ENCODE peak calls at places on chromosomes 6 and 20, in seven cellular contexts. B is upper lobe of left lung, G is breast epithelium, F is prostate gland, C is HCT116, D is SK-N-MC, X is K562. L is an unnamed sample.

GRCh38 chr20:38751360-38751976 is 3.2 kb downstream of the ACTR5 start:
- DNase-seq in X (peak; percentile 57), G (no peak), B (no peak), F (no peak), C (peak; percentile 27), D (no peak), L (no peak)

GRCh38 chr20:35610833-35611427 is 4.7 kb upstream of the SPAG4 start:
- DNase-seq in B (no peak), X (peak; percentile 64), D (no peak), C (no peak), F (no peak), G (no peak), L (no peak)

GRCh38 chr6:27591660-27592059 is 118.8 kb upstream of the ZNF184 start:
- DNase-seq in X (peak; percentile 86), B (no peak), G (no peak), D (peak; percentile 78), C (no peak), F (no peak), L (no peak)

GRCh38 chr6:35148167-35148741 is 7.1 kb upstream of the TCP11 start:
- DNase-seq in G (no peak), X (peak; percentile 12), C (no peak), B (no peak), D (no peak), F (no peak), L (no peak)

GRCh38 chr20:24497851-24498250 is 28.4 kb downstream of the SYNDIG1 start:
- DNase-seq in D (no peak), X (no peak), G (no peak), B (peak; percentile 55), C (no peak), F (no peak), L (no peak)

GRCh38 chr20:63416631-63417030 is 55.5 kb upstream of the CHRNA4 start:
- DNase-seq in G (no peak), X (no peak), C (no peak), B (no peak), D (no peak), F (no peak), L (no peak)

GRCh38 chr6:40794581-40794980 is 207.4 kb upstream of the LRFN2 start:
- DNase-seq in X (no peak), D (no peak), F (no peak), G (no peak), B (no peak), C (no peak), L (no peak)

GRCh38 chr6:108673602-108674001 is 112.9 kb downstream of the FOXO3 start:
- DNase-seq in D (no peak), X (no peak), F (no peak), C (peak; percentile 78), B (no peak), G (no peak), L (peak; percentile 73)

GRCh38 chr6:100226811-100227210 is 232.8 kb upstream of the MCHR2 start:
- DNase-seq in D (no peak), G (no peak), C (no peak), X (no peak), F (no peak), B (no peak), L (no peak)

GRCh38 chr20:24951536-24952047 is 2.5 kb downstream of the CST7 start:
- DNase-seq in F (no peak), C (no peak), B (no peak), D (no peak), G (no peak), X (no peak), L (no peak)

GRCh38 chr6:20448828-20449227 is 47.1 kb downstream of the E2F3 start:
- DNase-seq in X (no peak), D (no peak), B (no peak), G (no peak), C (no peak), F (no peak), L (peak; percentile 48)

GRCh38 chr6:69933239-69933638 is 66.9 kb downstream of the COL19A1 start:
- DNase-seq in F (no peak), G (no peak), C (no peak), X (no peak), D (no peak), B (no peak), L (no peak)

GRCh38 chr6:74731204-74731603 is 474.6 kb downstream of the COL12A1 start:
- DNase-seq in C (no peak), B (no peak), D (no peak), G (no peak), X (no peak), F (no peak), L (no peak)

GRCh38 chr6:20028562-20028961 is 183.7 kb downstream of the MBOAT1 start:
- DNase-seq in B (no peak), X (no peak), C (no peak), D (no peak), G (no peak), F (no peak), L (no peak)

GRCh38 chr6:3522561-3523287 is 65.9 kb upstream of the SLC22A23 start:
- DNase-seq in C (no peak), G (no peak), F (no peak), X (no peak), B (no peak), D (no peak), L (no peak)

GRCh38 chr20:13261460-13262301 is 40.6 kb downstream of the ISM1 start:
- DNase-seq in F (no peak), X (peak; percentile 42), D (no peak), B (peak; percentile 42), G (no peak), C (peak; percentile 26), L (peak; percentile 39)

GRCh38 chr6:153092082-153093013 is 38.7 kb downstream of the RGS17 start:
- DNase-seq in X (no peak), C (peak; percentile 48), B (no peak), F (no peak), D (no peak), G (no peak), L (no peak)

GRCh38 chr6:35049885-35050284 is 91.3 kb downstream of the TCP11 start:
- DNase-seq in X (peak; percentile 14), C (no peak), G (no peak), F (no peak), B (no peak), D (no peak), L (peak; percentile 51)

GRCh38 chr6:25963426-25964123 is 973 bp downstream of the TRIM38 start:
- DNase-seq in X (peak; percentile 59), B (peak; percentile 44), C (no peak), D (no peak), F (peak; percentile 33), G (no peak), L (no peak)

GRCh38 chr20:916125-916799 is at the start of gene ANGPT4:
- DNase-seq in F (no peak), X (no peak), C (no peak), D (no peak), B (no peak), G (no peak), L (no peak)

GRCh38 chr6:145028144-145028818 is 707.0 kb downstream of the EPM2A start:
- DNase-seq in D (no peak), C (peak; percentile 71), G (no peak), B (no peak), X (peak; percentile 59), F (peak; percentile 33), L (no peak)

GRCh38 chr6:106910999-106911949 is 63.3 kb downstream of the CD24 start:
- DNase-seq in G (no peak), F (no peak), C (no peak), B (no peak), D (no peak), X (peak; percentile 68), L (no peak)

GRCh38 chr6:29941006-29941405 is 1.3 kb upstream of the HLA-A start:
- DNase-seq in X (no peak), D (no peak), C (no peak), G (no peak), F (no peak), B (no peak), L (no peak)

GRCh38 chr6:5840742-5841141 is 166.0 kb downstream of the NRN1 start:
- DNase-seq in G (no peak), B (no peak), D (no peak), X (no peak), C (no peak), F (no peak), L (no peak)

GRCh38 chr6:110013396-110013795 is 35.3 kb downstream of the GPR6 start:
- DNase-seq in G (no peak), X (no peak), B (no peak), D (no peak), F (no peak), C (no peak), L (no peak)

GRCh38 chr6:116883005-116883404 is 6.0 kb downstream of the RFX6 start:
- DNase-seq in F (no peak), B (no peak), D (no peak), G (no peak), C (no peak), X (no peak), L (no peak)

GRCh38 chr20:53668981-53669380 is 75.3 kb upstream of the ZNF217 start:
- DNase-seq in C (no peak), B (no peak), X (no peak), D (no peak), G (no peak), F (no peak), L (peak; percentile 70)

GRCh38 chr6:151661509-151661908 is 146.0 kb upstream of the ESR1 start:
- DNase-seq in G (no peak), X (no peak), C (no peak), B (no peak), D (no peak), F (no peak), L (no peak)
- H3K9me3 ChIP-seq in G (no peaks in the 10 kb centered on the region), X (no peaks in the 10 kb centered on the region), C (no peaks in the 10 kb centered on the region), B (no peaks in the 10 kb centered on the region), D (no peaks in the 10 kb centered on the region), F (no peaks in the 10 kb centered on the region), L (no peaks in the 10 kb centered on the region)

GRCh38 chr20:50285376-50286173 is 94.9 kb downstream of the CEBPB start:
- DNase-seq in F (no peak), X (no peak), C (no peak), D (no peak), G (no peak), B (no peak), L (no peak)
- TF ChIP-seq POLR2AphosphoS5 in F (no peak), X (no peak), C (no peak), D (no peak), G (peak; percentile 45), B (no peak), L (no peak)

DNA sequence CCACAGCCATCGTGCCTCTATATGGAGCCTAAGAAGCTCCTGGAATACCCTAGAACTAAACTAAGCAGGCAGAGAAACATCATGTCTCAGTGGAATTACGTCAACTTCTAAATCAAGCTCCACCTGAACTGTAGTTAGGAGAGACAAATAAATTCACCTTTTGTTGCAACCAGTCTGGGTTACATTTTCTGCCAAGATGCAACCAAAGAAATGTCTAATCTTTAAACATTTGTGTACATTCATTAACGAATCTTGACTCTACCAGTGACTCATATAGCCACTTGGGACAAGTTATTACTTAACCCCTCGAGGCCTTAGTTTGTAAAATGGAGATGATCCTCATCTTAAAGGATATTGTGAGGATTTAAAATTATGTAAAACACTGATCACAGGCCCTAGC is 8.9 kb downstream of the PTPRK start:
- DNase-seq in B (no peak), X (no peak), G (no peak), D (no peak), C (no peak), F (no peak), L (no peak)
- H3K27ac ChIP-seq in B (no peak overlapping the region), X (no peak overlapping the region), G (peak overlapping the region; percentile 77), D (no peak overlapping the region), C (no peak overlapping the region), F (peak overlapping the region; percentile 59), L (peak overlapping the region; percentile 42)

DNA sequence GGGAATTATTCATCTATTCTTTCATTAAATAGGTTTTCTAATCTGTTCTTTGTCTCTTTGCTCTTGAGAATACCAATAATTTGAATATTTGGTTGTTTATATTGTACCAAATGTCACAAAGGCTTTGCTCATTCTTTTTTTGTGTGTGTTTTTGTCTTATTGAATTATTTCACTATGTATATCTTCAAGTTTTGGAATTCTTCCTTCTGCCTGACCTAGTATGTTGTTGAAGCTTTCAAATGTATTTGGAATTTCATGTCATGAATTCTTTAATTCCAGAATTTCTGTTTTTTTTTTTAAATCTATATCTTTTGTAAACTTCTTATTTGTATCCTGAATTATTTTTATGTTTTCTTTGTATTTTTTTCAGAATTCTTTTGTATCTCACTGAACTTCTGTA is 16.8 kb downstream of the HLA-B start:
- DNase-seq in D (no peak), G (no peak), F (no peak), X (no peak), C (no peak), B (no peak), L (no peak)
- H3K9me3 ChIP-seq in D (peaks cover 10% of the 10 kb centered on the region), G (peaks cover 11% of the 10 kb centered on the region), F (no peaks in the 10 kb centered on the region), X (peaks cover 2% of the 10 kb centered on the region), C (peaks cover 14% of the 10 kb centered on the region), B (no peaks in the 10 kb centered on the region), L (no peaks in the 10 kb centered on the region)

L was measured in transverse colon.